ENCODE peak calls at places on chromosomes 7 and 10, in seven cellular contexts. One of them, this sample, is unnamed.
A peak's percentile ranks its signal among the peaks of the same experiment; 100 is the strongest.

GRCh38 chr10:114412907-114413386 is 8.6 kb upstream of the AFAP1L2 start:
- DNase-seq in fibroblast of lung: peak; percentile 67
- DNase-seq in OCI-LY7: no peak
- DNase-seq in cardiac fibroblast: peak; percentile 62
- DNase-seq in IMR-90: peak; percentile 10
- DNase-seq in retinal pigment epithelial cell: no peak
- DNase-seq in AG04450: no peak
- DNase-seq in this sample: no peak

GRCh38 chr10:22932626-22933370 is 4.9 kb downstream of the ARMC3 start:
- DNase-seq in IMR-90: no peak
- DNase-seq in OCI-LY7: no peak
- DNase-seq in retinal pigment epithelial cell: no peak
- DNase-seq in AG04450: no peak
- DNase-seq in cardiac fibroblast: peak; percentile 56
- DNase-seq in fibroblast of lung: peak; percentile 12
- DNase-seq in this sample: peak; percentile 45

GRCh38 chr7:2140216-2140870 is 92.4 kb downstream of the MAD1L1 start:
- DNase-seq in IMR-90: no peak
- DNase-seq in OCI-LY7: no peak
- DNase-seq in fibroblast of lung: no peak
- DNase-seq in cardiac fibroblast: no peak
- DNase-seq in retinal pigment epithelial cell: no peak
- DNase-seq in AG04450: no peak
- DNase-seq in this sample: no peak

GRCh38 chr10:91380873-91381561 is 29.1 kb upstream of the HECTD2 start:
- DNase-seq in cardiac fibroblast: no peak
- DNase-seq in AG04450: no peak
- DNase-seq in IMR-90: no peak
- DNase-seq in retinal pigment epithelial cell: no peak
- DNase-seq in OCI-LY7: no peak
- DNase-seq in fibroblast of lung: no peak
- DNase-seq in this sample: no peak

GRCh38 chr7:87391020-87391701 is 45.7 kb downstream of the CROT start:
- DNase-seq in retinal pigment epithelial cell: no peak
- DNase-seq in OCI-LY7: no peak
- DNase-seq in cardiac fibroblast: no peak
- DNase-seq in IMR-90: no peak
- DNase-seq in AG04450: no peak
- DNase-seq in fibroblast of lung: no peak
- DNase-seq in this sample: no peak

GRCh38 chr7:111788426-111788825 is 226.1 kb upstream of the IMMP2L start:
- DNase-seq in OCI-LY7: no peak
- DNase-seq in cardiac fibroblast: peak; percentile 24
- DNase-seq in AG04450: no peak
- DNase-seq in retinal pigment epithelial cell: peak; percentile 9
- DNase-seq in IMR-90: peak; percentile 61
- DNase-seq in fibroblast of lung: peak; percentile 20
- DNase-seq in this sample: no peak

GRCh38 chr7:40000734-40001315 is 50.8 kb downstream of the CDK13 start:
- DNase-seq in IMR-90: peak; percentile 59
- DNase-seq in OCI-LY7: no peak
- DNase-seq in retinal pigment epithelial cell: peak; percentile 21
- DNase-seq in AG04450: no peak
- DNase-seq in fibroblast of lung: peak; percentile 60
- DNase-seq in cardiac fibroblast: peak; percentile 42
- DNase-seq in this sample: no peak

GRCh38 chr7:57641521-57642067 is 191.6 kb downstream of the ZNF716 start:
- DNase-seq in OCI-LY7: no peak
- DNase-seq in AG04450: no peak
- DNase-seq in fibroblast of lung: no peak
- DNase-seq in IMR-90: no peak
- DNase-seq in retinal pigment epithelial cell: no peak
- DNase-seq in cardiac fibroblast: no peak
- DNase-seq in this sample: no peak

GRCh38 chr7:55587687-55588378 is 15.5 kb upstream of the VOPP1 start:
- DNase-seq in OCI-LY7: no peak
- DNase-seq in cardiac fibroblast: no peak
- DNase-seq in fibroblast of lung: no peak
- DNase-seq in retinal pigment epithelial cell: no peak
- DNase-seq in AG04450: no peak
- DNase-seq in IMR-90: no peak
- DNase-seq in this sample: no peak

GRCh38 chr7:147547252-147547897 is 1043.2 kb upstream of the C7orf33 start:
- DNase-seq in AG04450: no peak
- DNase-seq in OCI-LY7: peak; percentile 11
- DNase-seq in cardiac fibroblast: peak; percentile 45
- DNase-seq in retinal pigment epithelial cell: no peak
- DNase-seq in IMR-90: peak; percentile 9
- DNase-seq in fibroblast of lung: peak; percentile 4
- DNase-seq in this sample: no peak

GRCh38 chr7:81327468-81327867 is 408.6 kb upstream of the SEMA3C start:
- DNase-seq in AG04450: no peak
- DNase-seq in retinal pigment epithelial cell: no peak
- DNase-seq in fibroblast of lung: no peak
- DNase-seq in OCI-LY7: no peak
- DNase-seq in IMR-90: peak; percentile 28
- DNase-seq in cardiac fibroblast: peak; percentile 17
- DNase-seq in this sample: no peak

GRCh38 chr7:44966731-44967538 is 11.9 kb downstream of the MYO1G start:
- DNase-seq in AG04450: no peak
- DNase-seq in retinal pigment epithelial cell: no peak
- DNase-seq in IMR-90: no peak
- DNase-seq in OCI-LY7: no peak
- DNase-seq in fibroblast of lung: no peak
- DNase-seq in cardiac fibroblast: no peak
- DNase-seq in this sample: no peak

GRCh38 chr7:113562242-113562641 is 356.6 kb downstream of the PPP1R3A start:
- DNase-seq in fibroblast of lung: no peak
- DNase-seq in OCI-LY7: no peak
- DNase-seq in IMR-90: no peak
- DNase-seq in AG04450: no peak
- DNase-seq in cardiac fibroblast: no peak
- DNase-seq in retinal pigment epithelial cell: no peak
- DNase-seq in this sample: no peak

GRCh38 chr10:1214882-1215540 is 158.8 kb downstream of the WDR37 start:
- DNase-seq in cardiac fibroblast: no peak
- DNase-seq in OCI-LY7: no peak
- DNase-seq in AG04450: no peak
- DNase-seq in fibroblast of lung: no peak
- DNase-seq in retinal pigment epithelial cell: no peak
- DNase-seq in IMR-90: no peak
- DNase-seq in this sample: no peak

GRCh38 chr10:1215862-1216575 is 159.8 kb downstream of the WDR37 start:
- DNase-seq in IMR-90: no peak
- DNase-seq in retinal pigment epithelial cell: no peak
- DNase-seq in fibroblast of lung: no peak
- DNase-seq in AG04450: no peak
- DNase-seq in cardiac fibroblast: no peak
- DNase-seq in OCI-LY7: no peak
- DNase-seq in this sample: no peak

GRCh38 chr10:1217237-1217587 is 161.0 kb downstream of the WDR37 start:
- DNase-seq in retinal pigment epithelial cell: no peak
- DNase-seq in fibroblast of lung: no peak
- DNase-seq in OCI-LY7: no peak
- DNase-seq in cardiac fibroblast: no peak
- DNase-seq in AG04450: no peak
- DNase-seq in IMR-90: no peak
- DNase-seq in this sample: no peak

GRCh38 chr10:1216576-1217236 is 160.5 kb downstream of the WDR37 start:
- DNase-seq in retinal pigment epithelial cell: no peak
- DNase-seq in IMR-90: no peak
- DNase-seq in AG04450: no peak
- DNase-seq in cardiac fibroblast: no peak
- DNase-seq in fibroblast of lung: no peak
- DNase-seq in OCI-LY7: no peak
- DNase-seq in this sample: no peak

DNA sequence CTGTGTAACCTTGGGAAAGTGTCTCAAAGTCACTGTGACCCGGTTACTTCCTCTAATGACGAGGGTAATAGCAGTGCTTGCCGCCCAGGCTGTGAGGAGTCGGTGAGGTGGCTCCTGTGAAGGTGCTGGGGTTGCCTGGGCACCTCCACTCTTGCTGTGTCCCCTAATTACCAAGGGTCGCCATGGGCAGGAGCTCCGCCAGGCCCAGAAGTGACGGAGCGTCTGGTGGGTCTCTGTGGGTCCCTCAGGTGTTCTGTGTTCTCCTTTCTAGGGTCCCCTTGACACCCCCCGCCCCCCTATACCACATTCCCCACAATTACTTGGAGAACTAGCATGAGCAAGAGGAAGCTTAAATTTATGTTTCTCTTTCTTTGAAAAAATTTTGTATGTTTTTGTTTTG is 161.5 kb downstream of the WDR37 start:
- DNase-seq in cardiac fibroblast: no peak
- DNase-seq in OCI-LY7: no peak
- DNase-seq in IMR-90: no peak
- DNase-seq in fibroblast of lung: no peak
- DNase-seq in retinal pigment epithelial cell: no peak
- DNase-seq in AG04450: no peak
- DNase-seq in this sample: no peak
- H3K4me3 ChIP-seq in cardiac fibroblast: no peak overlapping the region
- H3K4me3 ChIP-seq in OCI-LY7: no peak overlapping the region
- H3K4me3 ChIP-seq in IMR-90: no peak overlapping the region
- H3K4me3 ChIP-seq in fibroblast of lung: no peak overlapping the region
- H3K4me3 ChIP-seq in retinal pigment epithelial cell: no peak overlapping the region
- H3K4me3 ChIP-seq in AG04450: no peak overlapping the region
- H3K4me3 ChIP-seq in this sample: no peak overlapping the region

GRCh38 chr7:27158436-27159277 is 2.2 kb upstream of the HOXA7 start:
- DNase-seq in fibroblast of lung: no peak
- DNase-seq in IMR-90: no peak
- DNase-seq in OCI-LY7: no peak
- DNase-seq in AG04450: no peak
- DNase-seq in cardiac fibroblast: no peak
- DNase-seq in retinal pigment epithelial cell: no peak
- DNase-seq in this sample: no peak

GRCh38 chr7:27157717-27158431 is 1.4 kb upstream of the HOXA7 start:
- DNase-seq in OCI-LY7: no peak
- DNase-seq in IMR-90: no peak
- DNase-seq in retinal pigment epithelial cell: no peak
- DNase-seq in cardiac fibroblast: no peak
- DNase-seq in fibroblast of lung: no peak
- DNase-seq in AG04450: no peak
- DNase-seq in this sample: no peak

GRCh38 chr7:27156508-27156898 is at the start of gene HOXA7:
- DNase-seq in OCI-LY7: peak; percentile 48
- DNase-seq in fibroblast of lung: peak; percentile 73
- DNase-seq in AG04450: no peak
- DNase-seq in IMR-90: peak; percentile 63
- DNase-seq in cardiac fibroblast: no peak
- DNase-seq in retinal pigment epithelial cell: no peak
- DNase-seq in this sample: no peak

GRCh38 chr7:27155816-27156507 is 513 bp downstream of the HOXA7 start:
- DNase-seq in retinal pigment epithelial cell: no peak
- DNase-seq in OCI-LY7: peak; percentile 65
- DNase-seq in fibroblast of lung: peak; percentile 29
- DNase-seq in cardiac fibroblast: no peak
- DNase-seq in IMR-90: no peak
- DNase-seq in AG04450: no peak
- DNase-seq in this sample: no peak

DNA sequence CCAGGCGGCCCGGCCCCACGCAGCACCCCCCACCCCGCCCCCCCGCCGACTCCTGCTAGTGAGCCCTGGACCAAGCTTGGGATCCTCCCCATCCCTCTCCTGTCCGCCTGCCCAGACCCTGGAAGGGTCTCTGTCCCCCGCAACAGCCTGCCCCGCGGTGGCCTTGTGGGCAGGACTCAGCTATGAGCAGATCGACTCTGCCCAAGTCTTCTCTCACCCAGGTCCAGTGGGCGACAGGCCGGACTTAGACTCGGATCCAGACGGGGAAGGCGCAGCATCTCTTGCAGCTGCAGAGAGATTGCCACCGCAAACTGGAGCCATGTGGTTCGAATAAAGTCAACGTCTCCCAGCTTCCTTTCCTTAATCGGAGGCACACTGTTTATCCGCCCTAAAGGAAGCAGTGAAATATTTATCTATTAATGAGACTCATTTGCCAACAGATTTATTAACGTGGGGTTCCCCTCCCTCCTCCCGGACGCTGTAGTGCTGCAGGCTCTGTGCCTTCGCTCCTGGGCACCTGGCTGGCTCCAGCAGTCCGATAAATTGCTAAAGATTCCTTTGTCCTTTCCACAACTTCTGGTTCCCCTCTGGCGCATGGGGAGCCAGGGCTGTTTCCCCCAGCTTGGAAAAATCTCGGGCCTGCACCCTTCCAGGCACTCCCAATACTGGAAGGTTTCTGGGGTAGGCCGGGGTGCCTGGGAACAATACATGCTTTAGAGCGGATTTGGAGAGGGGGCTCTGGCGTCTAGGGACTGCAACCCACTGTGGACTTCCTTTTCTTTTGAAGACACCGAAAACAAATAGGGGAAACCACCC is 634 bp upstream of the HOXA7 start:
- DNase-seq in fibroblast of lung: no peak
- DNase-seq in OCI-LY7: no peak
- DNase-seq in retinal pigment epithelial cell: no peak
- DNase-seq in IMR-90: no peak
- DNase-seq in cardiac fibroblast: no peak
- DNase-seq in AG04450: no peak
- DNase-seq in this sample: no peak
- H3K4me3 ChIP-seq in fibroblast of lung: no peak overlapping the region
- H3K4me3 ChIP-seq in OCI-LY7: no peak overlapping the region
- H3K4me3 ChIP-seq in retinal pigment epithelial cell: no peak overlapping the region
- H3K4me3 ChIP-seq in IMR-90: peak overlapping the region; percentile 69
- H3K4me3 ChIP-seq in cardiac fibroblast: no peak overlapping the region
- H3K4me3 ChIP-seq in AG04450: peak overlapping the region; percentile 68
- H3K4me3 ChIP-seq in this sample: peak overlapping the region; percentile 82

DNA sequence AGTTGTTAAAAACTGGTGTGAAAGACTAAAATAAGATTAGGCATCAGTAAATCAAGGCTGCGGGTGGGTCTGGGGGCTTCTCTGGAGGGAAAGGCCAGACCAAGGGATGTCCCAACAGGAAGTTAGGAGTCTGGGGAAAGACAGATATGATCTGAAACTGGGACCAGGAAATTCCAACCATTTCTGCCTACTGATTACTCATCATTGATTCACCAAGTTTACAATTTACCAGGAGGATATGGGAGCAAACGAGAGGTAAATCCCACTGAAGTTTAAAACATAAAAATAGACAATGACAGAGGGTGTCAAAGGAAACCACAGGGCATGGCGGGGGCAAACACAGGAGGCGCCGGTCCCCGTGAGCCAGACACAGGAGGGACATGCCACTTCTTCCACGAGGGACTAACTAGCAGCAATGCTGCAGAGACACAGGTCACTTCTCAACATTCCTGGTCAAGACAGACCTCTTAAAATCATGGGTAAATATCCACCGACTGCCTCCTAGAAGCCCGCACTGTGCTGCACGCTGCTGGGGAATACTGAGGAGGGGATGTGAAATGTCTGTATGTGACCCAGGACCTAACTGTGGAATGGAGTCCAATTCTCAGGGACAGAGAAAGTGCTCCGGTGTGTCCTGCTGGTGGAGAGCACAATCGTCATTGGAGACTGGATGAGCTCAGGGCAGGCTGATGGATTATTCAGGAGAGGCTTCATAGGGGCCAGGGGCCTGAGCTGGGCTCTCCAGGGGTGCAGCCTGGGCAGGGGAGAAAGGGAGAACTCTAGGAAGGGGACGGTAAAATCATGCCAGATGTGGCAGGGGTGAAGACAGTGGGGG is 153.4 kb upstream of the KLF14 start:
- DNase-seq in OCI-LY7: no peak
- DNase-seq in retinal pigment epithelial cell: no peak
- DNase-seq in fibroblast of lung: peak; percentile 69
- DNase-seq in cardiac fibroblast: peak; percentile 92
- DNase-seq in IMR-90: peak; percentile 89
- DNase-seq in AG04450: no peak
- DNase-seq in this sample: no peak
- H3K4me3 ChIP-seq in OCI-LY7: no peak overlapping the region
- H3K4me3 ChIP-seq in retinal pigment epithelial cell: no peak overlapping the region
- H3K4me3 ChIP-seq in fibroblast of lung: no peak overlapping the region
- H3K4me3 ChIP-seq in cardiac fibroblast: no peak overlapping the region
- H3K4me3 ChIP-seq in IMR-90: no peak overlapping the region
- H3K4me3 ChIP-seq in AG04450: peak overlapping the region; percentile 18
- H3K4me3 ChIP-seq in this sample: no peak overlapping the region

GRCh38 chr10:133528845-133529575 is 1.8 kb downstream of the CYP2E1 start:
- DNase-seq in retinal pigment epithelial cell: no peak
- DNase-seq in cardiac fibroblast: no peak
- DNase-seq in OCI-LY7: no peak
- DNase-seq in IMR-90: peak; percentile 6
- DNase-seq in fibroblast of lung: no peak
- DNase-seq in AG04450: no peak
- DNase-seq in this sample: no peak
- H3K4me3 ChIP-seq in retinal pigment epithelial cell: no peak overlapping the region
- H3K4me3 ChIP-seq in cardiac fibroblast: no peak overlapping the region
- H3K4me3 ChIP-seq in OCI-LY7: no peak overlapping the region
- H3K4me3 ChIP-seq in IMR-90: peak overlapping the region; percentile 4
- H3K4me3 ChIP-seq in fibroblast of lung: no peak overlapping the region
- H3K4me3 ChIP-seq in AG04450: no peak overlapping the region
- H3K4me3 ChIP-seq in this sample: no peak overlapping the region